ENCODE peak calls at places on chromosomes 6 and 20, in six cellular contexts. C is CD8-positive, alpha-beta T cell; M is cardiac muscle cell; Z is caudate nucleus; E is A549; U is Peyer's patch. F is an unnamed sample.
A peak's percentile ranks its signal among the peaks of the same experiment; 100 is the strongest.

GRCh38 chr20:63116412-63117106 is 99.4 kb downstream of the YTHDF1 start:
- DNase-seq in C (no peak), M (peak; percentile 35), Z (no peak), E (peak; percentile 56), U (no peak), F (no peak)

GRCh38 chr6:22001336-22002027 is 295.4 kb downstream of the PRL start:
- DNase-seq in C (no peak), M (no peak), Z (no peak), E (no peak), U (no peak), F (no peak)

GRCh38 chr20:51423810-51424209 is 118.7 kb downstream of the NFATC2 start:
- DNase-seq in C (no peak), M (no peak), Z (no peak), E (no peak), U (no peak), F (no peak)

GRCh38 chr6:118917550-118918321 is 17.2 kb downstream of the MCM9 start:
- DNase-seq in C (no peak), M (no peak), Z (no peak), E (no peak), U (no peak), F (no peak)

GRCh38 chr6:35354361-35355135 is 12.2 kb downstream of the PPARD start:
- DNase-seq in C (no peak), M (no peak), Z (no peak), E (no peak), U (no peak), F (no peak)

GRCh38 chr6:68642081-68642480 is 7.0 kb downstream of the ADGRB3 start:
- DNase-seq in C (no peak), M (no peak), Z (no peak), E (no peak), U (no peak), F (no peak)

GRCh38 chr6:81834141-81834621 is 81.7 kb upstream of the TENT5A start:
- DNase-seq in C (no peak), M (peak; percentile 85), Z (no peak), E (no peak), U (peak; percentile 49), F (no peak)

GRCh38 chr6:31525932-31526591 is 2.7 kb upstream of the MCCD1 start:
- DNase-seq in C (peak; percentile 35), M (peak; percentile 73), Z (no peak), E (no peak), U (no peak), F (no peak)

GRCh38 chr6:35300848-35301247 is 3.2 kb downstream of the DEF6 start:
- DNase-seq in C (peak; percentile 74), M (no peak), Z (no peak), E (no peak), U (peak; percentile 62), F (no peak)

GRCh38 chr6:140320799-140321099 is 946.3 kb upstream of the CITED2 start:
- DNase-seq in C (no peak), M (peak; percentile 6), Z (no peak), E (no peak), U (no peak), F (no peak)

GRCh38 chr20:44532981-44533331 is 11.1 kb upstream of the SERINC3 start:
- DNase-seq in C (no peak), M (no peak), Z (no peak), E (no peak), U (no peak), F (no peak)

GRCh38 chr6:42147138-42147562 is 4.7 kb upstream of the C6orf132 start:
- DNase-seq in C (no peak), M (no peak), Z (no peak), E (no peak), U (no peak), F (no peak)

GRCh38 chr6:52285174-52286068 is 879 bp upstream of the MCM3 start:
- DNase-seq in C (no peak), M (peak; percentile 30), Z (no peak), E (no peak), U (no peak), F (no peak)
- H3K27ac ChIP-seq in C (peak overlapping the region; percentile 56), M (peak overlapping the region; percentile 5), Z (peak overlapping the region; percentile 85), E (peak overlapping the region; percentile 56), U (peak overlapping the region; percentile 77), F (peak overlapping the region; percentile 90)

GRCh38 chr6:8639928-8640649 is 204.7 kb upstream of the SLC35B3 start:
- DNase-seq in C (no peak), M (no peak), Z (no peak), E (no peak), U (no peak), F (no peak)
- H3K27ac ChIP-seq in C (no peak overlapping the region), M (no peak overlapping the region), Z (no peak overlapping the region), E (no peak overlapping the region), U (no peak overlapping the region), F (no peak overlapping the region)

DNA sequence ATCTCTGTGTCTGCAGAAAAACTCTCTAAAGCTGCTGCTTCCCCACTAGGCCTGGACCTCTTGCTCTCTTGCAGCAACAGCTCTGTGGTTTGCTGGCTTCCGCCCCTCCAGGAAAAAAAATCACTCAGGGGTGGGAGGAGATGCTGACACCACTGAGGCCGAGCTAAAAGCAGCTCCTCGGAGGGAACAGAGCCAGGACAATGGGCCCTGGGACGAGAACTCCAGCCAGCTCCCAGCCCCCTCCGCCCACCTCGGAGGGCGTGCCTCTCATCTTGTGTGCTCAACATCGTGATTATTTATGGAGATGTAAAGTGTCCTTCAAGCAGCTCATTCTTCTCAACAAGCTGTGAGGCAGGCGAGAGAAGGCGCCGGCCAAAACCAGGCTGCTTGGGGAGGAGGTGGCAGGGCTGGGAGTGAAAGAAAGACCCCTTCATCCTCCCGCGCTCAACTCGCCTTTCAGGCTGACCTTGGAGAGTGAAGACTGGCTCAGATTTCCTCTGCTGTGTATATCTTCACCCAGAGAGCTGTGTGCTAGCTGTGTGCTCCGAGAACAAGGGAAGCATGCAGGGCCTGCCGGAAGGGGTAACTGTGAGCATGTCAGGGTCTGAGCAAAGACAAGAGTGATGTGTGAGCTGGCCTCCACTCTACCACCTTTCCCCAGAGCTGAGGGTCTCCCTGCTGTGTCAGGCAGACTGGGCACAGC is 53.6 kb upstream of the LRFN2 start:
- DNase-seq in C (peak; percentile 59), M (peak; percentile 6), Z (no peak), E (no peak), U (no peak), F (no peak)
- H3K27ac ChIP-seq in C (no peak overlapping the region), M (peak overlapping the region; percentile 2), Z (no peak overlapping the region), E (no peak overlapping the region), U (no peak overlapping the region), F (no peak overlapping the region)

GRCh38 chr6:17045581-17046322 is 56.1 kb upstream of the STMND1 start:
- DNase-seq in C (no peak), M (peak; percentile 54), Z (no peak), E (no peak), U (no peak), F (no peak)
- H3K27ac ChIP-seq in C (no peak overlapping the region), M (no peak overlapping the region), Z (no peak overlapping the region), E (no peak overlapping the region), U (no peak overlapping the region), F (no peak overlapping the region)

GRCh38 chr20:46992640-46993035 is 98.0 kb downstream of the EYA2 start:
- DNase-seq in C (no peak), M (no peak), Z (no peak), E (no peak), U (no peak), F (no peak)

GRCh38 chr20:46993465-46994095 is 98.9 kb downstream of the EYA2 start:
- DNase-seq in C (no peak), M (no peak), Z (no peak), E (no peak), U (no peak), F (no peak)

GRCh38 chr20:46991850-46992639 is 97.4 kb downstream of the EYA2 start:
- DNase-seq in C (no peak), M (no peak), Z (no peak), E (no peak), U (no peak), F (no peak)

GRCh38 chr20:46995561-46996142 is 101.0 kb downstream of the EYA2 start:
- DNase-seq in C (no peak), M (no peak), Z (no peak), E (no peak), U (no peak), F (no peak)

DNA sequence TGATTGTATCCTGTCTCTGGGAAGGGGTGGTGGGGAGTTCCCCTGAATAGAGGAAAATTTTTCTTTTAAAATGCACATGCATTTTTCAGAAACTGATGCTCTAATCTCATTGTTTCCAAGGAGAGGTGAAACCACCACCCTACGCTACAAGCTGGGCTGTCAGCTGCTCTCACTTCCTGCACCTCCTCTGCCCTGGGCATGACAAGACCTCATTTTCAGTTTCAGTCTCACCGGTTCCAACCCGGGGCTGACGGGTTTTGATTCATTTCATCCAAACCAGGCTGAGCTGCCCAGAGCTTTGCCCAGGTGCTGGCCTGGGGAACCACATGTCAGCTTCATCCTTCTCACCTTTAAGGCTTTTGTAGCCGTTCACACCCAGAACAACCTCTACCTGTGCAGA is 99.7 kb downstream of the EYA2 start:
- DNase-seq in C (no peak), M (no peak), Z (no peak), E (no peak), U (peak; percentile 48), F (no peak)
- H3K27ac ChIP-seq in C (no peak overlapping the region), M (no peak overlapping the region), Z (no peak overlapping the region), E (no peak overlapping the region), U (no peak overlapping the region), F (no peak overlapping the region)

GRCh38 chr6:113776998-113777397 is 80.1 kb upstream of the MARCKS start:
- DNase-seq in C (no peak), M (peak; percentile 46), Z (no peak), E (no peak), U (no peak), F (no peak)
- H3K27ac ChIP-seq in C (no peak overlapping the region), M (no peak overlapping the region), Z (no peak overlapping the region), E (no peak overlapping the region), U (no peak overlapping the region), F (no peak overlapping the region)

DNA sequence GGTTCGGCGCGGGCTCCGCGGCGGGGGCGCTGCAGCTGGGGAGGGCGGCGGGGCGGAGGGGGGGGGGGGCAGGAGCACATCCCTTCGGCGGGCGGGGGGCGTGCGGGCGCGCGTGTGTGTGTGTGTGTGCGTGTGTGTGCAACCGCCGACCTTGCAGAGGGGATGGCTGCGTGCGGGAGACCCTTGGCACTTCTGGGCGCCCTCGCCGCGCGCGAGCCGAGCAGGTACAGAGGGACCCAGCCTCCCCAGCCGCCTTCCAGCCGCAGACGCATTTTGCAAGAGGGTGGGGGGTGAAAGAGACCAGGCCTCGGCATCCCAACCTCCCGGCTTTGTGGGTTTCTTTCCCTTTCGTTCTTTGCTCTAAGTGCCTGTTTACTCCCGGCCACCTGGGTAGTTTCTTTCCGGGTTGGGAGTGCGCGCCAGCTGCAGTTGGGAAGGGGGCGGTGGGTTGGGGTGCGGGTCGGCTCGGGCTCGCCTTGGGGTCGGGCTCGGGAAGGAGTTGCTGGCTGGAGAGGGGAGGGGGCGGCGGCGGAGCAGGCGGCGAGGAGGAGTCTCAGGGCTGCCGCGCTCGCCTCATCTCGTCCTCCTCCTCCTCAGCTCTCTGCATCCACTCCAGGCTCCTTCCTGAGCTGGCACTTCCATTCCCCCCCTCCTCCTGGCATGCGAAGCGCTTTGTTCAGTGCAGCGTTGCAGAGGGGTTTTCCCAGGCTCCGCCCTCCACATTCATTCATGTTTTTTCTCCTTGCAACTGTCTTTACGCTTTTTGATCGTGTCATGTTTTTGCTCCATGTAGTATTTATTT is 655 bp downstream of the HIVEP1 start:
- DNase-seq in C (peak; percentile 66), M (peak; percentile 92), Z (peak; percentile 68), E (peak; percentile 50), U (peak; percentile 80), F (peak; percentile 71)
- H3K27ac ChIP-seq in C (peak overlapping the region; percentile 51), M (peak overlapping the region; percentile 97), Z (peak overlapping the region; percentile 67), E (peak overlapping the region; percentile 82), U (peak overlapping the region; percentile 98), F (peak overlapping the region; percentile 83)

GRCh38 chr6:27863962-27864905 is 48.0 kb downstream of the OR2B2 start:
- DNase-seq in C (no peak), M (peak; percentile 36), Z (no peak), E (no peak), U (peak; percentile 57), F (no peak)
- H3K27ac ChIP-seq in C (peak overlapping the region; percentile 67), M (no peak overlapping the region), Z (peak overlapping the region; percentile 20), E (peak overlapping the region; percentile 74), U (peak overlapping the region; percentile 79), F (peak overlapping the region; percentile 84)